ENCODE peak calls at places on chromosomes 13 and 19, in four cellular contexts. E, P, S and F are unnamed samples.

GRCh38 chr19:53034948-53035675 is 9.4 kb upstream of the ERVV-2 start:
- DNase-seq in P (no peak), S (no peak), E (no peak), F (no peak)

GRCh38 chr13:59452189-59452588 is 711.5 kb downstream of the DIAPH3 start:
- DNase-seq in S (no peak), E (no peak), P (no peak), F (no peak)

GRCh38 chr19:16573296-16573695 is 1.1 kb upstream of the SLC35E1 start:
- DNase-seq in S (no peak), E (no peak), P (no peak), F (no peak)

GRCh38 chr13:31749929-31750328 is 10.6 kb downstream of the RXFP2 start:
- DNase-seq in S (peak; percentile 94), P (no peak), E (no peak), F (no peak)

GRCh38 chr13:31014461-31014860 is 82.0 kb downstream of the TEX26 start:
- DNase-seq in S (no peak), E (no peak), P (no peak), F (no peak)

GRCh38 chr13:34046457-34046856 is 228.5 kb downstream of the RFC3 start:
- DNase-seq in E (no peak), P (no peak), S (no peak), F (no peak)

GRCh38 chr13:27822258-27822872 is 30.1 kb downstream of the GSX1 start:
- DNase-seq in E (no peak), S (no peak), P (no peak), F (no peak)

GRCh38 chr13:31166591-31166990 is 4.9 kb upstream of the HSPH1 start:
- DNase-seq in E (no peak), S (peak; percentile 67), P (no peak), F (no peak)

GRCh38 chr19:271856-272255 is 19.3 kb downstream of the PLPP2 start:
- DNase-seq in S (no peak), P (no peak), E (no peak), F (no peak)

GRCh38 chr13:105442941-105443340 is 1092.5 kb downstream of the EFNB2 start:
- DNase-seq in S (peak; percentile 100), E (no peak), P (no peak), F (peak; percentile 40)

GRCh38 chr19:32581704-32582164 is 744 bp downstream of the PDCD5 start:
- DNase-seq in S (peak; percentile 66), P (peak; percentile 31), E (peak; percentile 54), F (peak; percentile 37)

GRCh38 chr19:8641908-8642547 is 11.6 kb downstream of the NFILZ start:
- DNase-seq in S (peak; percentile 65), E (no peak), P (no peak), F (peak; percentile 67)

GRCh38 chr19:46201413-46202310 is 27.9 kb upstream of the IGFL1 start:
- DNase-seq in S (no peak), P (no peak), E (no peak), F (no peak)
- H3K4me2 ChIP-seq in S (no peak overlapping the region), P (no peak overlapping the region), E (no peak overlapping the region), F (no peak overlapping the region)

GRCh38 chr19:3984908-3985642 is at the start of gene EEF2:
- DNase-seq in E (peak; percentile 93), P (peak; percentile 81), S (peak; percentile 87), F (peak; percentile 89)

GRCh38 chr19:3983542-3983914 is 1.7 kb downstream of the EEF2 start:
- DNase-seq in P (no peak), S (no peak), E (no peak), F (no peak)

GRCh38 chr19:3985643-3986259 is 488 bp upstream of the EEF2 start:
- DNase-seq in P (no peak), E (no peak), S (no peak), F (no peak)

GRCh38 chr19:3983936-3984583 is 1.2 kb downstream of the EEF2 start:
- DNase-seq in P (peak; percentile 29), S (peak; percentile 47), E (peak; percentile 45), F (no peak)

GRCh38 chr19:3984584-3984907 is 717 bp downstream of the EEF2 start:
- DNase-seq in P (no peak), S (no peak), E (no peak), F (no peak)
- H3K4ac ChIP-seq in P (peak overlapping the region; percentile 73), S (peak overlapping the region; percentile 96), E (peak overlapping the region; percentile 27), F (peak overlapping the region; percentile 73)

GRCh38 chr13:46633416-46633815 is 80.4 kb downstream of the LRCH1 start:
- DNase-seq in E (no peak), S (peak; percentile 88), P (no peak), F (peak; percentile 91)
- H3K4me2 ChIP-seq in E (no peak overlapping the region), S (peak overlapping the region; percentile 26), P (no peak overlapping the region), F (no peak overlapping the region)

DNA sequence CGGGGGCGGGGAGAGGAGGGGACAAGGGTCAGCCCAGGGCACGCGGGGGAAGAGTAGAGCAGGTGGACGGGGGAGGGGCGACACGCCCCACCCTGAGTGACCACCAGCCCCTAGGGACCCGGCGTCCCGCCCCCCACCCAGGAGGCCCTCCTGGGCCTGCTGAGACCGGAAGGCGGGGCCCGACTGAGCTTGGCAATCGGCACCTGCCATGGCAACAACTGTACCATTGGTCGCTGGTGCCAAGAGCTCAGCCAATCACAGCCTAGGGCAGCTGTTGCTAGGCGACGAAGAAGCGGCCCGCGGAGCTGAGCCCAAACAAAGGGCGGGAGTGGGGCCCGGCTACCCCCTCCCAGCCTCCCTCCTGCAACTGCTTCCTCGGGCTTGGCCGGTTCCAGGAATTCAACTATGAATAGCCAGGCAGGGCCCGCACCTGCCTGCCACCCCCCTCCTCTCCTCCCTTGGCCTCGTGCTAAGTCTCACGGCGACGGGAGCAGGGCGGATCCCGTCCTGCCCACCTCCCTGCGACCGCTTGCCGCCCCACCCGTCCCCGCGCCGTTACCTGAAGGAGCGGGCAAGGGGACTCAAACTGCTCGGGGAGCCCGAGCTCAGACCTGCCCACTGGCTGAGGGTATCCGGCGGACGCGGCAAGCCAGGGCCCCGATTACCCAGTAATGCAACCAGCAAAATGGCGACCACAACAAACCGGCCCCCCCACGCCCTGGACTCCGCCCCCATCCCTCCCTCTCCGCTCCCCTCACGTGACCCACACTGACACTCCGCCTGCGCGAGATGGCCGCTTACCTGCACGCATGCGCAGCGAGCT is at the start of gene DYRK1B:
- DNase-seq in E (peak; percentile 95), S (peak; percentile 96), P (peak; percentile 97), F (peak; percentile 98)
- H3K4ac ChIP-seq in E (no peak within 1 kb of the TSS), S (peak within 1 kb of the TSS; percentile 62), P (no peak within 1 kb of the TSS), F (peak within 1 kb of the TSS; percentile 8)

GRCh38 chr13:110379905-110380341 is 72.8 kb downstream of the COL4A2 start:
- DNase-seq in P (peak; percentile 58), S (peak; percentile 89), E (peak; percentile 59), F (peak; percentile 89)

GRCh38 chr13:110380359-110381028 is 73.4 kb downstream of the COL4A2 start:
- DNase-seq in P (no peak), E (no peak), S (peak; percentile 98), F (peak; percentile 55)

GRCh38 chr13:110377178-110378175 is 70.4 kb downstream of the COL4A2 start:
- DNase-seq in S (no peak), E (no peak), P (no peak), F (no peak)

GRCh38 chr13:110381029-110381360 is 73.9 kb downstream of the COL4A2 start:
- DNase-seq in E (no peak), P (no peak), S (no peak), F (no peak)

DNA sequence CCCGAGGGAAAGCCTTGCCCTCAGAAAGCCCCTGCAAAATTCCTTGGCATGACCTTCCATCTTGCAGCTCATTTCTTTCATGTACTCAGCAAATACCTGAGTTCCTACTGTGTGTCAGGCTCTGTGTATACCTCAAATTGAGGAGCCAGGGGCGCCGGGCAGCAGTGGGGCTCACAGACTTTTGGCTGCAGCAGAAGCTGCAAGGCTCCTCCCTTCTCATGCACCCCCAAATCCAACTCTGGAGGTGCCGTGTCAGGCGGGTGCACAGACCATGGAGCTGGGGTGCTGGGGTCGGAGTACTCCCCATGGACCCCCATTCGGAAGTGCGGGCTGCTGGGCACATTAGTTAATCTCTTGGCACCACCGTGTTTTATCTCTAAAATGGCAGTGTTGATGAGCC is 72.3 kb downstream of the COL4A2 start:
- DNase-seq in P (no peak), S (no peak), E (no peak), F (no peak)
- H3K4me2 ChIP-seq in P (no peak overlapping the region), S (peak overlapping the region; percentile 11), E (peak overlapping the region; percentile 40), F (no peak overlapping the region)

DNA sequence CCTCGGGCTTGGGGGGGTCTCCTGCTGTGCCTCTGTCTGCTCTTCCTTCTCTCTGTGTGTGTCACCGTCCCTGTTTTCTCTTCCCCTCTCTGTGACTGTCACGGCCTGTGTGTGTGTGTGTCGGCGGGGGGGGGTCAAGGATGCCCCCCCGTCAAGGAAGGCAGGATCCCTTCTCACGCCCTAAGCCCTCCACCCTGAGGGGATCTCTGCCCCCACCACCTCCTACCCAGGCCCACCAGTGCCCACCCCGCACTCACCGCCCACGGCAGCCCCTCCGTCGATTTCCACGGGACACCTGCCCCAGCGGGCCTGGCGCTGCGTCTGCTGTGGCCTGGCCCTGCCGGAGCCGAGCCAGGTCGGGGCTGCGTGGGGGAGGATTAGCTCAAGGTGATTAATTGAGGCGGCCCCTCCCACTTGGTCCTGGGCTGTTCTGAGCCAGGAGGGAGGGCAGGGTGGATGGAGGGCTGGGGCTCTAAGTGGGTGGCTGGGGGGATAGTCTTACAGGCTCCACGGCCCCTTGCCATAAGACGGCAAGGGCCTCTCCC is at the start of gene RAX2:
- DNase-seq in P (no peak), S (no peak), E (no peak), F (no peak)
- H3K4ac ChIP-seq in P (no peak within 1 kb of the TSS), S (no peak within 1 kb of the TSS), E (no peak within 1 kb of the TSS), F (no peak within 1 kb of the TSS)

GRCh38 chr19:45253396-45254027 is 2.4 kb downstream of the MARK4 start:
- DNase-seq in P (no peak), S (peak; percentile 21), E (no peak), F (peak; percentile 27)
- H3K4me2 ChIP-seq in P (no peak overlapping the region), S (peak overlapping the region; percentile 49), E (no peak overlapping the region), F (no peak overlapping the region)

GRCh38 chr13:48975101-48975925 is at the start of gene FNDC3A:
- DNase-seq in P (peak; percentile 79), S (peak; percentile 64), E (peak; percentile 84), F (peak; percentile 90)
- H3K4ac ChIP-seq in P (no peak within 1 kb of the TSS), S (peak within 1 kb of the TSS; percentile 91), E (no peak within 1 kb of the TSS), F (peak within 1 kb of the TSS; percentile 88)

DNA sequence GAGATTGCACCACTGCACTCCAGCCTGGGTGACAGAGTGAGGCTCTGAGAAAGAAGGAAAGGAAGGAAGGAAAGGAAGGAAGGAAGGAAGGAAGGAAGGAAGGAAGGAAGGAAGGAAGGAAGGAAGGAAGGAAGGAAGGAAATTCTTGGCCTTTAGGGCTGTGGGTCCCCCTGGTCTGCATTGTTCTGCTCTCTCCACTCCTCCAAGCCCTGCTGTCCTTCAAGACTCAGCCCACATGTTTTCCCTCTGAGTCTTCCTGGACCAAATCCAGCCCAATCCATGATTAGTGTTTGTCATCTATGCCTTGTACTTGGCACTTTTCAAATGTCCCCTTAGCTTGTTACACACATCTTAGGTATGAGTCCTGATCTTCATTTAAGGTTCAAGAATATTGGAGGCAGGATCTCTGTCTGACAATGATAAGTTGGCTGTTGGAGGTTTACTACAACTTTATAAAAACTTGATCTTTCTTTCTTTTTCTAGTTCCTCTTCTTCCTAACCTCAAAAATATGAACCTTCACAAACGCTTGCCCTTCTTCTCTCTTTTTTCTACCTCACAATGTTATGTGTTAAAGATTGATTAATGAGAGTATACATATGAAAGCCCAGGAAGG is 48.9 kb upstream of the INTS6 start:
- DNase-seq in P (no peak), E (no peak), S (peak; percentile 70), F (no peak)
- H3K4me2 ChIP-seq in P (no peak overlapping the region), E (no peak overlapping the region), S (no peak overlapping the region), F (no peak overlapping the region)